ENCODE peak calls at places on chromosomes 12 and 14, in four cellular contexts. M, L, K and Z are unnamed samples.

GRCh38 chr14:59123526-59123925 is 64.9 kb upstream of the DAAM1 start:
- DNase-seq in M (peak; percentile 46), L (no peak), K (no peak), Z (no peak)

GRCh38 chr14:104467236-104467635 is 112.3 kb upstream of the C14orf180 start:
- DNase-seq in M (no peak), L (no peak), K (no peak), Z (no peak)

GRCh38 chr14:54085841-54086240 is 129.2 kb upstream of the BMP4 start:
- DNase-seq in M (no peak), L (no peak), K (no peak), Z (no peak)

GRCh38 chr14:60482743-60483142 is 3.1 kb downstream of the C14orf39 start:
- DNase-seq in M (peak; percentile 87), L (no peak), K (no peak), Z (no peak)

GRCh38 chr14:49240383-49240782 is 345.8 kb downstream of the RPS29 start:
- DNase-seq in M (peak; percentile 68), L (no peak), K (no peak), Z (no peak)

GRCh38 chr12:5124401-5124800 is 80.7 kb downstream of the KCNA5 start:
- DNase-seq in M (no peak), L (no peak), K (no peak), Z (no peak)

GRCh38 chr12:29799591-29799990 is 15.8 kb upstream of the TMTC1 start:
- DNase-seq in M (no peak), L (no peak), K (no peak), Z (no peak)

GRCh38 chr12:71338933-71339332 is 100.7 kb upstream of the LGR5 start:
- DNase-seq in M (no peak), L (no peak), K (no peak), Z (no peak)

GRCh38 chr14:55136868-55137785 is 8.1 kb downstream of the LGALS3 start:
- DNase-seq in M (no peak), L (no peak), K (no peak), Z (peak; percentile 67)

GRCh38 chr12:81757731-81758325 is 1.3 kb downstream of the PPFIA2 start:
- DNase-seq in M (no peak), L (no peak), K (no peak), Z (no peak)

GRCh38 chr12:76848132-76848531 is 30.7 kb downstream of the CSRP2 start:
- DNase-seq in M (no peak), L (no peak), K (no peak), Z (no peak)

GRCh38 chr12:91401190-91401589 is 218.6 kb upstream of the DCN start:
- DNase-seq in M (no peak), L (no peak), K (no peak), Z (no peak)

GRCh38 chr12:69044887-69045286 is 111.9 kb upstream of the CPM start:
- DNase-seq in M (no peak), L (no peak), K (no peak), Z (no peak)

GRCh38 chr14:98229676-98230366 is 1042.2 kb downstream of the BCL11B start:
- DNase-seq in M (no peak), L (no peak), K (no peak), Z (no peak)

GRCh38 chr12:68977909-68978610 is 45.1 kb upstream of the CPM start:
- DNase-seq in M (no peak), L (no peak), K (no peak), Z (no peak)